ENCODE peak calls at places on chromosomes 11 and 22, in five cellular contexts. S, R, B, P and D are unnamed samples.

GRCh38 chr11:61760946-61761345 is 8.5 kb downstream of the MYRF start:
- DNase-seq in S (no peak), R (no peak), B (no peak), P (no peak), D (no peak)

GRCh38 chr22:42769574-42770447 is 49.1 kb upstream of the A4GALT start:
- DNase-seq in S (no peak), R (peak), B (peak), P (no peak), D (peak)

GRCh38 chr11:72426054-72426757 is 8.1 kb downstream of the CLPB start:
- DNase-seq in S (no peak), R (no peak), B (no peak), P (no peak), D (no peak)

GRCh38 chr11:117230286-117230961 is 1.4 kb downstream of the PCSK7 start:
- DNase-seq in S (no peak), R (no peak), B (no peak), P (no peak), D (no peak)

GRCh38 chr11:45335434-45335833 is 49.3 kb upstream of the SYT13 start:
- DNase-seq in S (no peak), R (no peak), B (no peak), P (no peak), D (no peak)

GRCh38 chr22:44181912-44182590 is 1.3 kb downstream of the PARVG start:
- DNase-seq in S (peak), R (peak), B (no peak), P (no peak), D (no peak)

GRCh38 chr11:63866211-63866610 is 27.3 kb downstream of the MARK2 start:
- DNase-seq in S (peak), R (no peak), B (no peak), P (peak), D (no peak)

GRCh38 chr11:84398017-84398626 is 1112.0 kb upstream of the CCDC90B start:
- DNase-seq in S (no peak), R (no peak), B (no peak), P (no peak), D (no peak)

GRCh38 chr11:134678744-134679143 is 266.7 kb upstream of the B3GAT1 start:
- DNase-seq in S (no peak), R (peak), B (no peak), P (no peak), D (no peak)

GRCh38 chr11:65811764-65812475 is 21.8 kb upstream of the SNX32 start:
- DNase-seq in S (no peak), R (no peak), B (no peak), P (no peak), D (no peak)

GRCh38 chr11:10305262-10305963 is 540 bp downstream of the ADM start:
- DNase-seq in S (no peak), R (peak), B (peak), P (no peak), D (peak)

GRCh38 chr11:55707029-55707428 is 45.0 kb downstream of the OR4C6 start:
- DNase-seq in S (no peak), R (no peak), B (peak), P (peak), D (no peak)

GRCh38 chr11:33624082-33624481 is 76.5 kb downstream of the C11orf91 start:
- DNase-seq in S (no peak), R (no peak), B (no peak), P (no peak), D (no peak)

GRCh38 chr11:18321622-18321990 is 334 bp downstream of the HPS5 start:
- DNase-seq in S (no peak), R (no peak), B (no peak), P (no peak), D (no peak)

GRCh38 chr11:3000032-3000961 is 8.2 kb upstream of the NAP1L4 start:
- DNase-seq in S (no peak), R (no peak), B (peak), P (peak), D (no peak)

GRCh38 chr11:46345131-46345597 is 2.1 kb upstream of the DGKZ start:
- DNase-seq in S (no peak), R (peak), B (peak), P (no peak), D (peak)